ENCODE peak calls at places on chromosomes 3 and 15, in seven cellular contexts. M, F, H, U, A, I and D are unnamed samples.

GRCh38 chr3:80241791-80242190 is 474.0 kb upstream of the ROBO1 start:
- DNase-seq in I (no peak), F (no peak), A (no peak), M (no peak), U (no peak), H (no peak), D (no peak)

GRCh38 chr3:72260590-72260914 is 475.6 kb upstream of the PROK2 start:
- DNase-seq in A (no peak), M (no peak), I (no peak), U (no peak), H (no peak), F (no peak), D (no peak)

GRCh38 chr3:185176756-185177359 is 24.0 kb upstream of the C3orf70 start:
- DNase-seq in U (peak; percentile 45), M (peak; percentile 33), F (peak; percentile 58), I (peak; percentile 32), A (no peak), H (no peak), D (no peak)

GRCh38 chr3:34008836-34009479 is 210.5 kb downstream of the PDCD6IP start:
- DNase-seq in M (no peak), F (no peak), U (no peak), I (no peak), H (no peak), A (no peak), D (no peak)

GRCh38 chr3:68441054-68441453 is 491.3 kb downstream of the TAFA4 start:
- DNase-seq in F (no peak), M (no peak), U (no peak), H (no peak), I (no peak), A (no peak), D (no peak)

GRCh38 chr3:193983846-193984245 is 152.1 kb upstream of the HES1 start:
- DNase-seq in U (no peak), H (no peak), I (no peak), M (no peak), A (no peak), F (no peak), D (no peak)

GRCh38 chr3:179526989-179527391 is 35.7 kb upstream of the ACTL6A start:
- DNase-seq in F (peak; percentile 33), I (peak; percentile 86), M (peak; percentile 8), U (peak; percentile 66), H (no peak), A (no peak), D (no peak)

GRCh38 chr3:154182322-154182922 is 61.2 kb downstream of the ARHGEF26 start:
- DNase-seq in F (no peak), U (no peak), A (no peak), H (no peak), M (no peak), I (no peak), D (no peak)

GRCh38 chr3:188904670-188905069 is 267.1 kb upstream of the TPRG1 start:
- DNase-seq in H (no peak), U (peak; percentile 62), A (no peak), I (peak; percentile 54), M (no peak), F (no peak), D (no peak)

GRCh38 chr3:9770276-9770812 is 597 bp upstream of the CAMK1 start:
- DNase-seq in H (no peak), A (no peak), I (peak; percentile 20), M (no peak), U (peak; percentile 60), F (no peak), D (no peak)

GRCh38 chr3:87987952-87988351 is 70.9 kb downstream of the CGGBP1 start:
- DNase-seq in I (peak; percentile 17), U (no peak), H (no peak), M (no peak), F (no peak), A (no peak), D (no peak)

GRCh38 chr15:85616549-85616948 is 178.2 kb downstream of the KLHL25 start:
- DNase-seq in F (no peak), H (no peak), I (peak; percentile 24), U (peak; percentile 90), A (no peak), M (no peak), D (no peak)

GRCh38 chr3:72097053-72097452 is 312.1 kb upstream of the PROK2 start:
- DNase-seq in M (no peak), A (no peak), H (no peak), U (no peak), I (no peak), F (no peak), D (no peak)

GRCh38 chr15:92624401-92624991 is 31.1 kb downstream of the FAM174B start:
- DNase-seq in U (no peak), M (no peak), A (no peak), H (no peak), I (no peak), F (no peak), D (no peak)

GRCh38 chr3:160052385-160053047 is 63.9 kb downstream of the IL12A start:
- DNase-seq in U (no peak), M (peak; percentile 45), A (no peak), H (no peak), F (no peak), I (no peak), D (no peak)

GRCh38 chr15:101401286-101401685 is 88.2 kb downstream of the PCSK6 start:
- DNase-seq in I (no peak), M (no peak), F (no peak), A (no peak), U (no peak), H (no peak), D (no peak)

GRCh38 chr15:33580526-33580925 is 269.8 kb downstream of the RYR3 start:
- DNase-seq in U (peak; percentile 58), M (no peak), I (no peak), H (no peak), F (no peak), A (no peak), D (no peak)

GRCh38 chr15:67400890-67401289 is 120.0 kb upstream of the C15orf61 start:
- DNase-seq in H (no peak), F (no peak), A (no peak), M (no peak), I (no peak), U (no peak), D (no peak)

GRCh38 chr3:117407317-117407716 is 697.7 kb downstream of the TUSC7 start:
- DNase-seq in M (peak; percentile 28), F (no peak), H (no peak), A (no peak), I (peak; percentile 11), U (peak; percentile 35), D (no peak)

GRCh38 chr3:115071611-115072010 is 75.5 kb downstream of the ZBTB20 start:
- DNase-seq in U (peak; percentile 39), A (no peak), I (peak; percentile 48), H (no peak), F (peak; percentile 22), M (peak; percentile 20), D (no peak)